ENCODE peak calls at places on chromosomes 5 and 9, in nine cellular contexts. W is PC-3; K is IMR-90; N is trophoblast cell; O is endothelial cell of umbilical vein; A is cardiac fibroblast; Z is CD8-positive, alpha-beta memory T cell; Y is body of pancreas; J is heart right ventricle. E is an unnamed sample.

GRCh38 chr9:135905380-135906282 is 1.7 kb downstream of the CAMSAP1 start:
- DNase-seq in O (no peak), Y (no peak), Z (no peak), A (peak), K (peak), W (peak), J (no peak), N (peak), E (no peak)

GRCh38 chr9:128362774-128363173 is 8.4 kb upstream of the URM1 start:
- DNase-seq in Z (no peak), Y (no peak), A (no peak), O (no peak), W (no peak), N (no peak), K (no peak), J (no peak), E (peak)

GRCh38 chr9:109699019-109699418 is 81.0 kb upstream of the PALM2AKAP2 start:
- DNase-seq in N (no peak), A (peak), W (peak), Y (no peak), Z (no peak), O (no peak), J (no peak), K (no peak), E (peak)

GRCh38 chr5:88724201-88724600 is 158.8 kb downstream of the MEF2C start:
- DNase-seq in N (no peak), O (peak), Y (no peak), J (no peak), K (peak), W (peak), A (peak), Z (no peak), E (no peak)

GRCh38 chr9:109409998-109410397 is 88.1 kb downstream of the PTPN3 start:
- DNase-seq in Y (no peak), A (no peak), J (no peak), W (no peak), Z (no peak), N (no peak), K (no peak), O (no peak), E (no peak)

GRCh38 chr5:177301503-177302165 is 1.9 kb downstream of the RAB24 start:
- DNase-seq in W (peak), J (no peak), N (peak), A (no peak), Y (peak), Z (no peak), K (no peak), O (no peak), E (no peak)

GRCh38 chr9:106717686-106718085 is 145.3 kb upstream of the ZNF462 start:
- DNase-seq in Y (peak), W (peak), K (peak), A (peak), Z (no peak), O (peak), N (peak), J (no peak), E (peak)

GRCh38 chr5:65307088-65307487 is 174.6 kb downstream of the ADAMTS6 start:
- DNase-seq in N (no peak), J (no peak), O (no peak), K (peak), Z (no peak), Y (no peak), W (no peak), A (peak), E (no peak)

GRCh38 chr9:128249558-128249913 is 26.3 kb downstream of the GOLGA2 start:
- DNase-seq in N (no peak), Y (no peak), K (no peak), W (no peak), A (no peak), J (no peak), Z (no peak), O (no peak), E (no peak)

GRCh38 chr5:96004087-96004486 is 42.4 kb upstream of the ELL2 start:
- DNase-seq in Y (no peak), Z (no peak), A (no peak), J (no peak), N (no peak), W (no peak), O (no peak), K (no peak), E (no peak)

GRCh38 chr9:35537898-35538297 is 48.0 kb downstream of the RUSC2 start:
- DNase-seq in Y (no peak), A (peak), N (no peak), Z (no peak), J (peak), K (no peak), W (no peak), O (no peak), E (no peak)

GRCh38 chr9:130309689-130310455 is 44.3 kb downstream of the HMCN2 start:
- DNase-seq in Y (no peak), O (no peak), N (no peak), J (no peak), W (no peak), A (no peak), K (no peak), Z (no peak), E (no peak)

GRCh38 chr9:134964686-134965085 is 47.0 kb upstream of the FCN1 start:
- DNase-seq in O (no peak), K (no peak), N (no peak), A (no peak), Y (no peak), J (no peak), Z (no peak), W (no peak), E (no peak)

GRCh38 chr5:168295574-168296201 is 4.2 kb downstream of the WWC1 start:
- DNase-seq in N (peak), A (peak), W (peak), Z (no peak), Y (peak), O (no peak), K (peak), J (no peak), E (no peak)

GRCh38 chr5:168298949-168299348 is 7.5 kb downstream of the WWC1 start:
- DNase-seq in Z (no peak), Y (no peak), J (no peak), O (no peak), N (no peak), A (no peak), K (no peak), W (no peak), E (no peak)

GRCh38 chr5:168292783-168293696 is 1.6 kb downstream of the WWC1 start:
- DNase-seq in N (no peak), Z (no peak), K (no peak), J (no peak), Y (no peak), O (no peak), W (no peak), A (no peak), E (no peak)

GRCh38 chr5:168299372-168299771 is 7.9 kb downstream of the WWC1 start:
- DNase-seq in N (no peak), J (no peak), W (no peak), A (no peak), Z (no peak), K (no peak), Y (no peak), O (no peak), E (no peak)

GRCh38 chr5:168296687-168297086 is 5.2 kb downstream of the WWC1 start:
- DNase-seq in J (no peak), Z (no peak), K (no peak), N (no peak), W (no peak), Y (no peak), A (no peak), O (no peak), E (no peak)
- H3K4me3 ChIP-seq in J (no peak), Z (no peak), K (no peak), N (no peak), W (no peak), Y (no peak), A (no peak), O (no peak), E (no peak)

GRCh38 chr9:37788328-37788727 is 3.5 kb upstream of the EXOSC3 start:
- DNase-seq in K (no peak), A (no peak), J (no peak), O (no peak), N (no peak), W (no peak), Z (no peak), Y (no peak), E (no peak)
- H3K4me3 ChIP-seq in K (no peak), A (no peak), J (no peak), O (no peak), N (no peak), W (no peak), Z (no peak), Y (no peak), E (no peak)

GRCh38 chr9:21554813-21555212 is 72.7 kb upstream of the IFNE start:
- DNase-seq in A (no peak), N (no peak), J (no peak), O (peak), K (no peak), Y (no peak), W (no peak), Z (no peak), E (no peak)
- H3K4me3 ChIP-seq in A (no peak), N (no peak), J (no peak), O (no peak), K (no peak), Y (no peak), W (peak), Z (no peak), E (no peak)

GRCh38 chr5:175656966-175657365 is 905 bp upstream of the HRH2 start:
- DNase-seq in J (no peak), W (no peak), K (no peak), Y (no peak), N (no peak), A (no peak), O (no peak), Z (no peak), E (no peak)
- H3K4me3 ChIP-seq in J (no peak), W (no peak), K (no peak), Y (no peak), N (no peak), A (no peak), O (no peak), Z (no peak), E (no peak)